ENCODE peak calls at places on chromosome 12, in seven cellular contexts. One of them, this sample, is unnamed.

GRCh38 chr12:68340404-68341270 is 8.5 kb upstream of the MDM1 start:
- DNase-seq in effector memory CD4-positive, alpha-beta T cell: no peak
- DNase-seq in HepG2: no peak
- DNase-seq in left ventricle myocardium inferior: no peak
- DNase-seq in AG04450: no peak
- DNase-seq in fibroblast of lung: no peak
- DNase-seq in tibial artery: no peak
- DNase-seq in this sample: peak; percentile 66

GRCh38 chr12:124995200-124995961 is 1.9 kb downstream of the BRI3BP start:
- DNase-seq in tibial artery: no peak
- DNase-seq in AG04450: no peak
- DNase-seq in fibroblast of lung: no peak
- DNase-seq in effector memory CD4-positive, alpha-beta T cell: no peak
- DNase-seq in left ventricle myocardium inferior: no peak
- DNase-seq in HepG2: no peak
- DNase-seq in this sample: no peak

GRCh38 chr12:132131952-132132351 is 12.2 kb downstream of the DDX51 start:
- DNase-seq in fibroblast of lung: no peak
- DNase-seq in HepG2: no peak
- DNase-seq in AG04450: no peak
- DNase-seq in tibial artery: no peak
- DNase-seq in effector memory CD4-positive, alpha-beta T cell: no peak
- DNase-seq in left ventricle myocardium inferior: no peak
- DNase-seq in this sample: peak; percentile 36

GRCh38 chr12:32273712-32274111 is 125.6 kb upstream of the FGD4 start:
- DNase-seq in HepG2: no peak
- DNase-seq in effector memory CD4-positive, alpha-beta T cell: no peak
- DNase-seq in tibial artery: no peak
- DNase-seq in fibroblast of lung: no peak
- DNase-seq in left ventricle myocardium inferior: peak; percentile 16
- DNase-seq in AG04450: no peak
- DNase-seq in this sample: no peak

GRCh38 chr12:130768120-130768519 is 52.0 kb upstream of the RIMBP2 start:
- DNase-seq in fibroblast of lung: no peak
- DNase-seq in tibial artery: no peak
- DNase-seq in AG04450: no peak
- DNase-seq in left ventricle myocardium inferior: no peak
- DNase-seq in HepG2: no peak
- DNase-seq in effector memory CD4-positive, alpha-beta T cell: no peak
- DNase-seq in this sample: no peak

GRCh38 chr12:119621878-119622277 is 28.3 kb downstream of the TMEM233 start:
- DNase-seq in tibial artery: no peak
- DNase-seq in HepG2: no peak
- DNase-seq in left ventricle myocardium inferior: no peak
- DNase-seq in AG04450: no peak
- DNase-seq in effector memory CD4-positive, alpha-beta T cell: no peak
- DNase-seq in fibroblast of lung: no peak
- DNase-seq in this sample: no peak

GRCh38 chr12:106223485-106224391 is 24.1 kb downstream of the CKAP4 start:
- DNase-seq in tibial artery: peak; percentile 55
- DNase-seq in HepG2: peak; percentile 45
- DNase-seq in AG04450: no peak
- DNase-seq in left ventricle myocardium inferior: peak; percentile 63
- DNase-seq in fibroblast of lung: peak; percentile 61
- DNase-seq in effector memory CD4-positive, alpha-beta T cell: peak; percentile 54
- DNase-seq in this sample: peak; percentile 86

GRCh38 chr12:93982847-93983315 is 165.5 kb upstream of the PLXNC1 start:
- DNase-seq in fibroblast of lung: peak; percentile 85
- DNase-seq in effector memory CD4-positive, alpha-beta T cell: no peak
- DNase-seq in tibial artery: no peak
- DNase-seq in left ventricle myocardium inferior: no peak
- DNase-seq in HepG2: no peak
- DNase-seq in AG04450: peak; percentile 67
- DNase-seq in this sample: no peak

GRCh38 chr12:126567016-126567415 is 1501.8 kb downstream of the AACS start:
- DNase-seq in HepG2: no peak
- DNase-seq in effector memory CD4-positive, alpha-beta T cell: no peak
- DNase-seq in tibial artery: no peak
- DNase-seq in left ventricle myocardium inferior: no peak
- DNase-seq in fibroblast of lung: no peak
- DNase-seq in AG04450: no peak
- DNase-seq in this sample: no peak

GRCh38 chr12:86230516-86231146 is 25.6 kb downstream of the MGAT4C start:
- DNase-seq in fibroblast of lung: peak; percentile 34
- DNase-seq in effector memory CD4-positive, alpha-beta T cell: no peak
- DNase-seq in left ventricle myocardium inferior: no peak
- DNase-seq in AG04450: no peak
- DNase-seq in HepG2: no peak
- DNase-seq in tibial artery: no peak
- DNase-seq in this sample: no peak

GRCh38 chr12:89083491-89083890 is 268.8 kb downstream of the DUSP6 start:
- DNase-seq in AG04450: no peak
- DNase-seq in effector memory CD4-positive, alpha-beta T cell: no peak
- DNase-seq in tibial artery: no peak
- DNase-seq in left ventricle myocardium inferior: no peak
- DNase-seq in fibroblast of lung: no peak
- DNase-seq in HepG2: no peak
- DNase-seq in this sample: no peak

GRCh38 chr12:587551-588322 is 75.5 kb downstream of the NINJ2 start:
- DNase-seq in effector memory CD4-positive, alpha-beta T cell: no peak
- DNase-seq in left ventricle myocardium inferior: no peak
- DNase-seq in tibial artery: no peak
- DNase-seq in HepG2: no peak
- DNase-seq in fibroblast of lung: no peak
- DNase-seq in AG04450: no peak
- DNase-seq in this sample: peak; percentile 46

DNA sequence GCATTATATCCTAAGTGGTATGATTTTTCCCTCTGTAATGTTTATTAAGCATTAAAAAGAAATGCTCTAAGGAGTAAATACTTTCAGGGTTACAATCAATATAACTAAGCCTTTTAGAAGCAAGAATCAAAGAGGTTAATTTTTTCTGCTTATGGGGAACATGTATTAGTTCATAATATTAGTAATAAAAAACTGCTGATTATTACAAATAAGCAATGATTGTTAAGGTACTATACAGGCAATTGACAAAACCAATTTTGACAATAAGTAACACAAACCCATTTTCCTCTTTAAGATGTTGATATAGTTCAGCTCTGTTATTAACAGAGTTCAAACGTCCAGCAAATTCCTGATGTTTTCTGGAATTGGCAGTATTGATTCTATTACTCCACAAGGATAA is 31.8 kb downstream of the INTS13 start:
- DNase-seq in effector memory CD4-positive, alpha-beta T cell: no peak
- DNase-seq in AG04450: no peak
- DNase-seq in HepG2: no peak
- DNase-seq in tibial artery: no peak
- DNase-seq in fibroblast of lung: no peak
- DNase-seq in left ventricle myocardium inferior: no peak
- DNase-seq in this sample: no peak
- H3K27ac ChIP-seq in effector memory CD4-positive, alpha-beta T cell: no peak overlapping the region
- H3K27ac ChIP-seq in AG04450: no peak overlapping the region
- H3K27ac ChIP-seq in HepG2: no peak overlapping the region
- H3K27ac ChIP-seq in tibial artery: no peak overlapping the region
- H3K27ac ChIP-seq in fibroblast of lung: no peak overlapping the region
- H3K27ac ChIP-seq in left ventricle myocardium inferior: no peak overlapping the region
- H3K27ac ChIP-seq in this sample: no peak overlapping the region

DNA sequence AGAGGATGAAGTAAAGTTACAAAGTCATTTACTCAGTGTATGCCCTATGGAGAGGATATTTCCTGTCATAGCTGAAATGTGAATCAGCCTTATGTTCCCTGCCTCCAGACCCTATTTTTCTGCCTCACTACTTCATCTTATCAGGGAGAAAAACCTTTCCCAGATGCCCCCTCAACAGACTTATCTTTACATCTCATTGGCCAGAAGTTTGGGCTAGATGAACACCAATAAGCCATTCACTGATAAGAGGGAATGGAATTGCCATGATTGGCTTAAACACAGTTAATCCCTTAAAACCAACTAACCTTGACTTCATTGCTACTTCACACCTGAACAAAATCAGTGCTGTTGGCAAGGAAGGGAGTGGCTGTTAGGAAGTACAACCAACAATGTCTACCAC is 40.1 kb downstream of the CREBL2 start:
- DNase-seq in effector memory CD4-positive, alpha-beta T cell: no peak
- DNase-seq in fibroblast of lung: no peak
- DNase-seq in left ventricle myocardium inferior: no peak
- DNase-seq in AG04450: no peak
- DNase-seq in tibial artery: no peak
- DNase-seq in HepG2: no peak
- DNase-seq in this sample: no peak
- H3K27me3 ChIP-seq in effector memory CD4-positive, alpha-beta T cell: no peaks in the 10 kb centered on the region
- H3K27me3 ChIP-seq in fibroblast of lung: no peaks in the 10 kb centered on the region
- H3K27me3 ChIP-seq in left ventricle myocardium inferior: no peaks in the 10 kb centered on the region
- H3K27me3 ChIP-seq in AG04450: no peaks in the 10 kb centered on the region
- H3K27me3 ChIP-seq in tibial artery: no peaks in the 10 kb centered on the region
- H3K27me3 ChIP-seq in HepG2: no peaks in the 10 kb centered on the region
- H3K27me3 ChIP-seq in this sample: no peaks in the 10 kb centered on the region

GRCh38 chr12:38713294-38713693 is 192.1 kb downstream of the CPNE8 start:
- DNase-seq in HepG2: no peak
- DNase-seq in left ventricle myocardium inferior: no peak
- DNase-seq in effector memory CD4-positive, alpha-beta T cell: no peak
- DNase-seq in fibroblast of lung: no peak
- DNase-seq in tibial artery: no peak
- DNase-seq in AG04450: no peak
- DNase-seq in this sample: no peak

DNA sequence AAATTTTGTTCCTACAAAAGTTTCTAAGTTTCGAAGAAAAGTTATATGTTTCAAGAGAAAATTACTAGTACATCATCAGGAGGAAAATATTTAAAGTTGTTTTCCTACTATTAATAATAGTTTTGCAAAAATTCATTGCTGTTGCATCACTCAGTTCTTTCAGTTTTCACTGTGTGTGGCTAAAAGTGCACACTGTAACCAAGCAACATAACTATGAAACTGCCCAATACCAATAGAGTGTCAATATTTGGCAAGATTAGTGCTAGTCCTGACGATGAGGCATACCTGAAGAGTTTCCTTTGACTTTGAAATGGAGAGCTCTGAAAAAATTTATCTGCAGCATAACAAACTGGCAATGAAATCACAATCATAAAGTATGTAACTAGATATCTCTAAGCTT is 194.3 kb downstream of the CPNE8 start:
- DNase-seq in left ventricle myocardium inferior: no peak
- DNase-seq in AG04450: no peak
- DNase-seq in HepG2: peak; percentile 3
- DNase-seq in fibroblast of lung: no peak
- DNase-seq in tibial artery: no peak
- DNase-seq in effector memory CD4-positive, alpha-beta T cell: no peak
- DNase-seq in this sample: no peak
- H3K27ac ChIP-seq in left ventricle myocardium inferior: no peak overlapping the region
- H3K27ac ChIP-seq in AG04450: no peak overlapping the region
- H3K27ac ChIP-seq in HepG2: no peak overlapping the region
- H3K27ac ChIP-seq in fibroblast of lung: no peak overlapping the region
- H3K27ac ChIP-seq in tibial artery: no peak overlapping the region
- H3K27ac ChIP-seq in effector memory CD4-positive, alpha-beta T cell: no peak overlapping the region
- H3K27ac ChIP-seq in this sample: no peak overlapping the region

GRCh38 chr12:117359029-117359845 is 2.2 kb downstream of the NOS1 start:
- DNase-seq in effector memory CD4-positive, alpha-beta T cell: no peak
- DNase-seq in fibroblast of lung: no peak
- DNase-seq in AG04450: no peak
- DNase-seq in HepG2: no peak
- DNase-seq in tibial artery: no peak
- DNase-seq in left ventricle myocardium inferior: no peak
- DNase-seq in this sample: no peak
- H3K27me3 ChIP-seq in effector memory CD4-positive, alpha-beta T cell: peaks cover 6% of the 10 kb centered on the region
- H3K27me3 ChIP-seq in fibroblast of lung: no peaks in the 10 kb centered on the region
- H3K27me3 ChIP-seq in AG04450: peaks cover 8% of the 10 kb centered on the region
- H3K27me3 ChIP-seq in HepG2: peaks cover 11% of the 10 kb centered on the region
- H3K27me3 ChIP-seq in tibial artery: no peaks in the 10 kb centered on the region
- H3K27me3 ChIP-seq in left ventricle myocardium inferior: peaks cover 98% of the 10 kb centered on the region
- H3K27me3 ChIP-seq in this sample: peaks cover 19% of the 10 kb centered on the region

DNA sequence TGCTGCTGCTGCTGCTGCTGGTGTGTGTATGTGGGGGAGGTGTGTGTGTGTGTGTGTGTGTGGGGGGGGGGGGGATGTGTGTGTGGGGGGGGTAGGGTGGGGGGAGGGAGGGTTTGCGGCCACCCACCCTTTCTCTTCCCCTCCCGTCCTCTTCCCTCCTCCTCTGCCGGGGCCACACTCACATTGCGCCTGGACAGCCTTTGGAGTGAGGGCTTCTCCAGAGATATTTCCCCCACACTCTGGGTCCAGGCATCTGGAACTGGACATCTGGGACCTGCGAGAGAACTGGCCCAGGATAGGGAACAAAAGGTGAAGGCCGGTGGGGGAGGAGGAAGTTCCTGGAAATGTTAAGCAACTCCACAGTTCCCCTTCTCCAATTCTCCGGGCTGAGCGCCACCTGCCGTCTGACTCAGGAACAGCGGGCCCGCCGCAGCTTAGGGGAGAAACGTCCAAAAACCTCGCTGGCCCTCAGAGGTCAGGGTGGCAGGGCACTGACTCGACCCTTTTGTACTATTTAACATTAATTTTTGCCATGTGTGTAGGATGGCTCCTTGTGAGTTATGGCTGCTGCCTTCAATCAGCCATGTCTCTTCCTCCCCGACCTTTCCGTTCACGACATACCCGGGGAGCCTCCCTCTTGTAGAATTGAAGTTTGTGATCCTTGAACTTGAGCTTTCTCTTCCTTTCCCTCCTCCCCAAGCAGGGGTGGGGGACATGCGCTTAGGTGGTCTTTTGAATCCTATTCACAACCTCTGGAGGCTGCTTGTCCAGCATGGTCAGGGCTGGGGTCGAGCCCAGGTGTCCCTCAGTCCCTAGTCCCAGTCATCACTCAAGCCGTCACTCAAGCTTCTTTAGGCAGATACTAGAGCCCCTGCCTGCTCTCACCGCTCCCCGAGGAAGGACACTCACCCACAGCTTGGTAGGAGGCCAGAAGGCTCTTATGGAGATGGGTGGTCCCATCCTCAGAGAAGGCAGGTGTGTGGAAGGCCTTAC is at the start of gene C1RL:
- DNase-seq in AG04450: no peak
- DNase-seq in HepG2: peak; percentile 89
- DNase-seq in left ventricle myocardium inferior: peak; percentile 91
- DNase-seq in tibial artery: peak; percentile 94
- DNase-seq in fibroblast of lung: peak; percentile 95
- DNase-seq in effector memory CD4-positive, alpha-beta T cell: peak; percentile 70
- DNase-seq in this sample: peak; percentile 97
- H3K27ac ChIP-seq in AG04450: peak within 1 kb of the TSS; percentile 96
- H3K27ac ChIP-seq in HepG2: peak within 1 kb of the TSS; percentile 99
- H3K27ac ChIP-seq in left ventricle myocardium inferior: peak within 1 kb of the TSS; percentile 93
- H3K27ac ChIP-seq in tibial artery: peak within 1 kb of the TSS; percentile 92
- H3K27ac ChIP-seq in fibroblast of lung: peak within 1 kb of the TSS; percentile 97
- H3K27ac ChIP-seq in effector memory CD4-positive, alpha-beta T cell: peak within 1 kb of the TSS; percentile 77
- H3K27ac ChIP-seq in this sample: peak within 1 kb of the TSS; percentile 93

This sample was measured in sigmoid colon.